ENCODE peak calls at places on chromosomes 2 and 18, in eight cellular contexts. K is A549; T is Peyer's patch; G is suprapubic skin; L is naive thymus-derived CD4-positive, alpha-beta T cell; U is IMR-90; J is OCI-LY7; B is PC-9. E is an unnamed sample.

GRCh38 chr2:180979086-180979934 is 1.1 kb upstream of the UBE2E3 start:
- DNase-seq in U (peak; percentile 76), T (no peak), G (no peak), L (no peak), J (peak; percentile 8), B (peak; percentile 75), K (no peak), E (no peak)

GRCh38 chr2:223723954-223724411 is 113.4 kb downstream of the AP1S3 start:
- DNase-seq in L (no peak), J (no peak), G (no peak), B (no peak), U (no peak), T (no peak), K (peak; percentile 38), E (no peak)

GRCh38 chr2:138030459-138030858 is 66.2 kb downstream of the HNMT start:
- DNase-seq in T (no peak), U (peak; percentile 52), K (no peak), J (no peak), B (no peak), G (no peak), L (no peak), E (no peak)

GRCh38 chr2:103527278-103527677 is 765.4 kb downstream of the TMEM182 start:
- DNase-seq in K (no peak), T (no peak), J (no peak), L (no peak), B (no peak), G (no peak), U (no peak), E (no peak)

GRCh38 chr2:48510329-48510728 is 19.6 kb upstream of the STON1 start:
- DNase-seq in K (no peak), J (no peak), B (no peak), T (no peak), U (peak; percentile 48), L (no peak), G (no peak), E (no peak)

GRCh38 chr2:103788875-103789715 is 1027.3 kb downstream of the TMEM182 start:
- DNase-seq in J (no peak), K (peak; percentile 19), U (no peak), G (no peak), B (peak; percentile 53), L (no peak), T (no peak), E (no peak)

GRCh38 chr2:126882736-126883660 is 15.7 kb upstream of the TEX51 start:
- DNase-seq in J (no peak), T (no peak), B (no peak), K (no peak), U (no peak), G (no peak), L (no peak), E (peak; percentile 20)

GRCh38 chr2:181554511-181554910 is 97.3 kb downstream of the ITGA4 start:
- DNase-seq in L (no peak), K (no peak), G (no peak), J (no peak), B (no peak), T (no peak), U (no peak), E (no peak)

GRCh38 chr2:98216611-98217010 is 129.6 kb downstream of the VWA3B start:
- DNase-seq in J (no peak), K (no peak), U (no peak), G (no peak), L (no peak), B (no peak), T (no peak), E (no peak)

GRCh38 chr2:15926252-15926651 is 14.1 kb upstream of the MYCN start:
- DNase-seq in T (no peak), U (no peak), K (no peak), B (no peak), L (no peak), J (no peak), G (no peak), E (no peak)

GRCh38 chr2:147756103-147756502 is 88.7 kb upstream of the ACVR2A start:
- DNase-seq in U (no peak), L (no peak), T (no peak), B (no peak), G (no peak), K (no peak), J (no peak), E (no peak)

GRCh38 chr18:62324917-62325805 is at the start of gene TNFRSF11A:
- DNase-seq in J (no peak), T (peak; percentile 88), K (peak; percentile 57), G (no peak), B (peak; percentile 60), L (peak; percentile 46), U (no peak), E (peak; percentile 52)

GRCh38 chr2:1588994-1589611 is 155.2 kb downstream of the PXDN start:
- DNase-seq in L (no peak), G (no peak), J (no peak), K (no peak), U (peak; percentile 43), B (no peak), T (no peak), E (no peak)

GRCh38 chr2:136436921-136437320 is 319.0 kb upstream of the CXCR4 start:
- DNase-seq in B (no peak), G (no peak), K (no peak), T (no peak), U (no peak), L (no peak), J (no peak), E (no peak)

GRCh38 chr2:192286093-192286701 is 91.5 kb upstream of the TMEFF2 start:
- DNase-seq in G (no peak), K (peak; percentile 53), B (no peak), T (no peak), L (no peak), U (peak; percentile 63), J (no peak), E (no peak)

GRCh38 chr2:158269143-158269542 is 167.5 kb downstream of the UPP2 start:
- DNase-seq in J (no peak), K (no peak), G (no peak), B (no peak), L (no peak), T (no peak), U (no peak), E (no peak)

GRCh38 chr2:159169187-159169586 is 117.3 kb downstream of the WDSUB1 start:
- DNase-seq in L (no peak), T (no peak), G (no peak), U (peak; percentile 25), B (no peak), J (no peak), K (no peak), E (no peak)

GRCh38 chr18:73908323-73908722 is 239.3 kb downstream of the FBXO15 start:
- DNase-seq in T (no peak), U (peak; percentile 52), J (no peak), G (no peak), L (no peak), K (peak; percentile 4), B (peak; percentile 14), E (no peak)

GRCh38 chr2:63983986-63984605 is 35.1 kb downstream of the VPS54 start:
- DNase-seq in U (peak; percentile 9), K (peak; percentile 23), L (no peak), G (no peak), B (no peak), J (no peak), T (no peak), E (no peak)

GRCh38 chr2:26449278-26450030 is 28.5 kb downstream of the OTOF start:
- DNase-seq in K (no peak), G (no peak), L (no peak), U (no peak), J (no peak), B (no peak), T (no peak), E (no peak)

GRCh38 chr2:130878933-130879332 is 42.2 kb downstream of the ARHGEF4 start:
- DNase-seq in J (no peak), T (no peak), K (no peak), G (no peak), U (no peak), B (no peak), L (no peak), E (peak; percentile 2)

GRCh38 chr2:127597984-127598380 is 48.0 kb upstream of the GPR17 start:
- DNase-seq in U (peak; percentile 61), T (no peak), B (no peak), J (no peak), K (no peak), L (no peak), G (no peak), E (no peak)

GRCh38 chr2:213224366-213224765 is 59.9 kb upstream of the SPAG16 start:
- DNase-seq in B (no peak), J (no peak), K (no peak), L (no peak), T (no peak), G (no peak), U (no peak), E (no peak)

GRCh38 chr2:237309011-237309410 is 105.0 kb downstream of the COL6A3 start:
- DNase-seq in L (no peak), T (no peak), J (no peak), K (no peak), U (no peak), B (no peak), G (no peak), E (no peak)
- H3K4me1 ChIP-seq in L (no peaks in the 10 kb centered on the region), T (no peaks in the 10 kb centered on the region), J (no peaks in the 10 kb centered on the region), K (peaks cover 5% of the 10 kb centered on the region), U (peaks cover 22% of the 10 kb centered on the region), B (no peaks in the 10 kb centered on the region), G (peaks cover 11% of the 10 kb centered on the region), E (peaks cover 5% of the 10 kb centered on the region)

DNA sequence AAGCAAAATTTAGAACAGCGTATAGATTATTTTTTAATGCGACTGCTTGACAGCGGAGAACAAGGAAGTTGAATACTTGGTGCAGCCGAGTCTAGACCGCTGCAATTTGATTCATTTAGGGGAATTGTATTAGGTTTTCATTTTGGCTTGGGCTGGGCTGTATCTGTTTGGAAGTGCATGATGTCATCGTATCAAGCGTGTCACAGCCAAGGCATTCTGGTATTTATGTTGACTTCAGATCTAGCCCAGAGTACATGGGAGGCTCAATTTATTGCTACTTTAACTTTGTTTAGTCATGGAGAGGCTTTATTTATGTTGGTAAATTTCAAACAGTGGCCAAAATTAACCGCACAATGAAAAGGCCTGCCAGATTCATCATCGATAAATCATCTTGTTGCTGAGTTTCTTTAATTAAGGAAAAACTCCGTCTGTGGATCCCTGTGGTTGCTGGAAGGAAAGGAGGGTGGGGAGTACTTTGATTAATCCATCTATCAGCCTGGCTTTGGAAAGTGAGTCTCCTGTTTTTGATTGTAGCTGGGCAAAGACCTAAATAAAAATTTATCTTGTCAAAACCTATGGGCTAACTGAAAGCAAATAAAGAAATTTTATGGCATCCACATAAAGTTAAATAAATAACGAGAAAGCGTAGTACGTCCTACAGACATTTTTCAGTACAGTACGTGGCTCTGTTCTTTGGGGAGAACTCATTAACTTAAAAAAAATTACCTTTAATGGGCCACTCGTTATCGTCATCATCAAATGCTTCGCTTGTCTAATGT is 230.4 kb upstream of the SPRED2 start:
- DNase-seq in T (no peak), G (no peak), L (no peak), K (no peak), J (no peak), B (no peak), U (peak; percentile 93), E (no peak)
- H3K4me3 ChIP-seq in T (no peak overlapping the region), G (no peak overlapping the region), L (no peak overlapping the region), K (no peak overlapping the region), J (no peak overlapping the region), B (no peak overlapping the region), U (no peak overlapping the region), E (no peak overlapping the region)

GRCh38 chr2:42923632-42924425 is 131.4 kb upstream of the HAAO start:
- DNase-seq in U (peak; percentile 50), G (no peak), J (no peak), B (no peak), L (no peak), K (no peak), T (no peak), E (no peak)
- H3K4me1 ChIP-seq in U (peaks cover 45% of the 10 kb centered on the region), G (peaks cover 81% of the 10 kb centered on the region), J (no peaks in the 10 kb centered on the region), B (peaks cover 21% of the 10 kb centered on the region), L (no peaks in the 10 kb centered on the region), K (peaks cover 29% of the 10 kb centered on the region), T (no peaks in the 10 kb centered on the region), E (peaks cover 4% of the 10 kb centered on the region)

GRCh38 chr2:69369802-69370201 is 17.2 kb downstream of the GFPT1 start:
- DNase-seq in U (no peak), B (no peak), G (no peak), T (no peak), J (no peak), K (no peak), L (no peak), E (no peak)
- H3K4me3 ChIP-seq in U (no peak overlapping the region), B (no peak overlapping the region), G (no peak overlapping the region), T (no peak overlapping the region), J (no peak overlapping the region), K (no peak overlapping the region), L (no peak overlapping the region), E (no peak overlapping the region)

E was measured in aorta.